ENCODE peak calls at places on chromosomes 6 and 20, in four cellular contexts. H, A, X and F are unnamed samples.

GRCh38 chr6:150294713-150295112 is 74.1 kb upstream of the IYD start:
- DNase-seq in A (no peak), H (no peak), X (no peak), F (no peak)

GRCh38 chr6:10269814-10270472 is 144.9 kb downstream of the TFAP2A start:
- DNase-seq in A (no peak), H (no peak), X (no peak), F (no peak)

GRCh38 chr20:25196701-25197120 is 1.2 kb downstream of the ENTPD6 start:
- DNase-seq in H (no peak), X (no peak), A (no peak), F (no peak)

GRCh38 chr6:45518321-45518720 is 140.6 kb upstream of the SUPT3H start:
- DNase-seq in A (no peak), H (no peak), X (no peak), F (no peak)

GRCh38 chr20:47475419-47476044 is 26.2 kb upstream of the NCOA3 start:
- DNase-seq in H (no peak), A (no peak), X (no peak), F (no peak)

GRCh38 chr6:125584468-125584939 is 164.9 kb upstream of the HEY2 start:
- DNase-seq in X (peak), A (peak), H (no peak), F (no peak)

GRCh38 chr6:85362652-85363310 is 87.1 kb upstream of the NT5E start:
- DNase-seq in H (no peak), X (no peak), A (no peak), F (no peak)

GRCh38 chr20:24785141-24785924 is 163.7 kb upstream of the CST7 start:
- DNase-seq in A (no peak), H (no peak), X (no peak), F (no peak)

GRCh38 chr6:43668151-43669028 is 19.2 kb downstream of the MRPS18A start:
- DNase-seq in A (peak), H (no peak), X (peak), F (peak)

GRCh38 chr6:113464959-113465358 is 392.2 kb upstream of the MARCKS start:
- DNase-seq in A (no peak), H (no peak), X (no peak), F (no peak)

GRCh38 chr20:58649288-58650180 is 1.5 kb upstream of the STX16 start:
- DNase-seq in A (no peak), X (peak), H (no peak), F (peak)

GRCh38 chr6:132425176-132425575 is 23.9 kb upstream of the MOXD1 start:
- DNase-seq in A (no peak), H (no peak), X (no peak), F (no peak)

GRCh38 chr6:116405663-116406329 is 35.0 kb downstream of the DSE start:
- DNase-seq in A (no peak), H (no peak), X (no peak), F (no peak)

GRCh38 chr6:166862287-166862977 is 93.9 kb downstream of the RNASET2 start:
- DNase-seq in X (peak), A (no peak), H (no peak), F (peak)

GRCh38 chr6:136014454-136015421 is 163.2 kb downstream of the PDE7B start:
- DNase-seq in X (no peak), A (no peak), H (no peak), F (no peak)

GRCh38 chr20:24909086-24909780 is 39.8 kb upstream of the CST7 start:
- DNase-seq in X (no peak), A (no peak), H (no peak), F (no peak)

GRCh38 chr20:51631011-51631950 is 88.8 kb upstream of the NFATC2 start:
- DNase-seq in X (peak), H (no peak), A (peak), F (no peak)

GRCh38 chr6:31401403-31401802 is 2.0 kb upstream of the MICA start:
- DNase-seq in H (no peak), X (no peak), A (no peak), F (no peak)

GRCh38 chr6:116500969-116501433 is 10.4 kb upstream of the CALHM5 start:
- DNase-seq in H (no peak), X (no peak), A (no peak), F (no peak)

GRCh38 chr6:92201618-92202017 is 1217.7 kb downstream of the EPHA7 start:
- DNase-seq in A (no peak), X (no peak), H (no peak), F (no peak)

GRCh38 chr20:49768204-49769124 is 44.2 kb upstream of the SLC9A8 start:
- DNase-seq in H (no peak), A (no peak), X (no peak), F (no peak)

GRCh38 chr6:126027601-126028000 is 41.3 kb downstream of the TRMT11 start:
- DNase-seq in H (no peak), A (no peak), X (no peak), F (no peak)

GRCh38 chr6:158219229-158219628 is 51.1 kb downstream of the GTF2H5 start:
- DNase-seq in H (no peak), X (no peak), A (no peak), F (no peak)

GRCh38 chr20:62522748-62523396 is 47.1 kb upstream of the GATA5 start:
- DNase-seq in X (no peak), A (no peak), H (no peak), F (no peak)

GRCh38 chr6:161684721-161685120 is 410.9 kb upstream of the AGPAT4 start:
- DNase-seq in H (no peak), A (no peak), X (no peak), F (no peak)

GRCh38 chr6:35454843-35455110 is 2.6 kb downstream of the FANCE start:
- DNase-seq in A (no peak), X (no peak), H (no peak), F (no peak)

GRCh38 chr20:44560229-44560628 is 22.1 kb upstream of the PKIG start:
- DNase-seq in H (no peak), A (no peak), X (no peak), F (no peak)

GRCh38 chr6:139030211-139030530 is 1.6 kb downstream of the ABRACL start:
- DNase-seq in X (no peak), H (no peak), A (no peak), F (no peak)

GRCh38 chr6:89071036-89071435 is 9.5 kb upstream of the PNRC1 start:
- DNase-seq in A (no peak), H (no peak), X (no peak), F (no peak)

GRCh38 chr6:38404355-38404754 is 235.4 kb downstream of the BTBD9 start:
- DNase-seq in A (no peak), H (no peak), X (no peak), F (no peak)

GRCh38 chr20:61798632-61799031 is 267.0 kb downstream of the TAF4 start:
- DNase-seq in X (no peak), A (no peak), H (no peak), F (no peak)

DNA sequence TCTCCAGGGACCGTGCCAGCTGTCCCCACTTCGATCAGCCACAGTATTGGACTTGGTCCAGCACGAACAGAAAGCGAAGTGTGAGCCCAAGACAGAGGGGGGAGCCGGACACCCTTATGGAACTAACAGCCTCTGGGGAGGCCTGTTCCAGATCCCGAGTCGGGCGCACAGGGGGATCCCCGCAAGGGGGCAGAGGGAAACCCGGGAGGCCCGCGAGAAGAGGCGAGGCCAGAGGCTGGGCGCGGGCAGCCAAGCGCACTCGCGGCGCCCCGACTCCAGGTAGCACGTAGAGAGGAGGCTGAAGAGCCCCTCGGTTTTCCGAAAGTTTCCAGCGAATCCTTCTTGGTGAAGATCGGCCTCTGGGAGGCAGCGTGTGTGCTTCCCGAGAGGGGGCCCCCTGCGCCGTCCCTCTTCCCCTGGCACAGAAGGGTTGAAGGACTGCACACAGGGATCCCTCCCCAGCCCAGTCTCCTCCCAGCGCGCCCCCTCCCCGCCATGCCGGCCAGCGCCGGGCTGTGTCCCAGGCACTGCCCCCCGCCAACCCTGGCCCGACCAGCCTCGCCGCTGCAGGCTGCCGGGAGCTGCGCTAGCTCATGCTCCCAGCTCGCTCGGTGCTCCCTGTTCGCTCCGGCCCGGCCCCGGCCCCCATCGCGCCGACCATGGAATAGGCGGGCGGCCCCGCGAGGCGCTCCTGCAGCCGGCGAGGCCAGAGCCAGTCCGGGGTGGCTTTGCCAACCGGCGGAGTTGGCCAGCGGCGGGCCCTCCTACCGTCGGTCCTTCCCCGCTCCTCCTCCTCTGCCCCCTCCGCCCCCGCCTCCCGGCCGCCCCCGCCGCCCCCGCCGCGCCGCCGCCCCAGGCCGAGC is 550 bp upstream of the SLC24A3 start:
- DNase-seq in H (no peak), X (peak), A (no peak), F (peak)
- TF ChIP-seq CTCF in H (no peak), X (no peak), A (no peak), F (no peak)

DNA sequence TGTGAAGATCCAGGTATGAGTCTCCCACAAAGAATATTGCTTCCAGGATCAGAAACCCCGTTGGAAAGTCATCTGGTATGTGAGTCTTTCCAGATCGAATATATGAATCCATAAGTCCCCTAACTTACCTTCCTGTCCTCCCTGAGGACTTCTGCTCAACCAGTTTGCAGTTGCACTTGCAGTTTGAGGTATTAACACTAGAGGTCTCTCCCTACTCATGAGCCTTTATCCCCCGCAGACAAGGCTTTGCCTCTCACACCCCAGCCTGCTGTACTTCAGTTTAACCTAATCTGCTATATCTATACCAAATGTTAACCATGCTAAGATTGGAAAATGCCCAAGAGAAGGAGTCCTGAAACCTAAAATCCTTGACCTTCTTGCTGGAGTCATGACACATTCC is 135.3 kb upstream of the DEFB112 start:
- DNase-seq in A (no peak), X (no peak), H (no peak), F (peak)
- TF ChIP-seq CTCF in A (no peak), X (no peak), H (peak), F (peak)

GRCh38 chr20:11270566-11270965 is 596.8 kb upstream of the JAG1 start:
- DNase-seq in A (no peak), X (no peak), H (no peak), F (no peak)

GRCh38 chr20:11266571-11266970 is 592.8 kb upstream of the JAG1 start:
- DNase-seq in H (no peak), X (no peak), A (no peak), F (no peak)

GRCh38 chr20:11267762-11268335 is 594.0 kb upstream of the JAG1 start:
- DNase-seq in A (no peak), H (no peak), X (no peak), F (no peak)

GRCh38 chr20:11271319-11271718 is 597.5 kb upstream of the JAG1 start:
- DNase-seq in H (no peak), X (no peak), A (no peak), F (peak)

DNA sequence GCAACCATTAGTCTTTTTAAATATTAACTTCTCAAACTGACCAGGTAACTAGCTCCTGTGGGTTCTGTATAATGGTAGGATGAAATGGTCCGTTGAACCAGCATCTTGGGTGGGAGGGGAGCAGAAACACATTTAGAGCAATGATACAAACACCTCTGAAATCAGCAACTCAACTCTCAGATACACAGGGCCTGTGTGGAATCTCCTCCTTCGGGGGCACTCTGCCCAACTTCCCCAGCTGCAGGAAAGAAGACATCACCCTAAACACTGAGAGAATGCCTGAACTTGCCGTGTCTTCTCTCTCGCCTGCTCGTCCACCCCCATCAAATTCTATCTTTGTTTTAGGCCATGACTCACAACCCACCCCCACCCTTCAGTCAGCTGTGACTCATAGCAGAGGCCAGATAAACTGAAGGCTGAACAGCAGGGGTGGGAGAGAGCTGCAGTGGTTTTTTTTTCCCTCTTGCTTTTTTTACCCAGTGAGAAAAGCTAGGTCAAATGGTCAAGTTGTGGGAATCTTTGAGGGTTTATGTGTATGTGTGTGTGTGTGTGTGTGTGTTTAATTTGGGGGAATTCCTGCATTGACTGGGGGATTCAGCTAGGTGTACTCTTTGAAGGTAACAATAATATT is 593.4 kb upstream of the JAG1 start:
- DNase-seq in A (peak), H (no peak), X (no peak), F (no peak)
- TF ChIP-seq CTCF in A (no peak), H (no peak), X (no peak), F (no peak)

GRCh38 chr20:2086177-2086979 is 15.2 kb upstream of the STK35 start:
- DNase-seq in X (no peak), H (no peak), A (no peak), F (no peak)
- TF ChIP-seq CTCF in X (no peak), H (no peak), A (no peak), F (no peak)

GRCh38 chr6:33206027-33206863 is 1.8 kb downstream of the HSD17B8 start:
- DNase-seq in H (no peak), A (no peak), X (no peak), F (no peak)

GRCh38 chr6:33209856-33210255 is 1.6 kb downstream of the RING1 start:
- DNase-seq in H (no peak), A (no peak), X (no peak), F (no peak)

GRCh38 chr6:33208089-33208967 is at the start of gene RING1:
- DNase-seq in H (peak), X (peak), A (peak), F (peak)

GRCh38 chr6:33206864-33207568 is 1.3 kb upstream of the RING1 start:
- DNase-seq in H (no peak), A (no peak), X (no peak), F (peak)

DNA sequence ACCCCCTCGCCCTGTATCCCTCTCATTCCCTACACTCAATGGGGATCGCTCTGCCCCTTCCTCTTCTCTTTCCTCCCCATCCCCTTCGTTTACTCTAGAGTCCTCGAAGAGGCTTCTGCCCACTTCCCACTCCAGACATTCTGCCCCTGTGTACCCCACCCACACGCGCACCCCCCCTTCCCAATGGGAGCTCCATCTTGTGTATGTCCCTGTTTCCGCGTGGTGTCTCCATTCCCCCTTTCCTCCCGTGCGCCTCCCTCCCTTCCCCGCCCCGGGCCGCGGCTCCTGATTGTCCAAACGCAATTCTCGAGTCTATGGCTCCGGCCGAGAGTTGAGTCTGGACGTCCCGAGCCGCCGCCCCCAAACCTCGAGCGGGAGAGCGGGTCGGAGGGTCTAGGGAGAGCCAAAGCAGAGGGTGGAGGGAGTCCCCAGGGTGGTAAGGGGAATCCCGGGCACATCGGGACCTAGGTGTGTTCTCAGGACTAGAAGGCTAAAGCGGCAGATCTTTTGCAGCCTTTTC is 671 bp upstream of the RING1 start:
- DNase-seq in X (no peak), H (no peak), A (no peak), F (peak)
- TF ChIP-seq CTCF in X (no peak), H (no peak), A (no peak), F (no peak)